ENCODE peak calls at places on chromosome 20, in ten cellular contexts. One of them, this sample, is unnamed.

GRCh38 chr20:36377348-36378326 is 71.5 kb downstream of the DLGAP4 start:
- DNase-seq in heart right ventricle: no peak
- DNase-seq in left ventricle myocardium inferior: no peak
- DNase-seq in OCI-LY7: no peak
- DNase-seq in uterus: no peak
- DNase-seq in fibroblast of lung: no peak
- DNase-seq in heart left ventricle: no peak
- DNase-seq in fibroblast of pulmonary artery: no peak
- DNase-seq in MM.1S: no peak
- DNase-seq in lung: no peak
- DNase-seq in this sample: no peak

GRCh38 chr20:63592661-63593060 is 18.6 kb upstream of the HELZ2 start:
- DNase-seq in left ventricle myocardium inferior: no peak
- DNase-seq in lung: no peak
- DNase-seq in uterus: no peak
- DNase-seq in MM.1S: no peak
- DNase-seq in fibroblast of pulmonary artery: no peak
- DNase-seq in OCI-LY7: no peak
- DNase-seq in heart left ventricle: no peak
- DNase-seq in heart right ventricle: no peak
- DNase-seq in fibroblast of lung: no peak
- DNase-seq in this sample: no peak

GRCh38 chr20:35135867-35136586 is 11.1 kb downstream of the EDEM2 start:
- DNase-seq in left ventricle myocardium inferior: peak
- DNase-seq in uterus: peak
- DNase-seq in fibroblast of pulmonary artery: peak
- DNase-seq in heart left ventricle: peak
- DNase-seq in lung: peak
- DNase-seq in fibroblast of lung: peak
- DNase-seq in OCI-LY7: no peak
- DNase-seq in MM.1S: no peak
- DNase-seq in heart right ventricle: peak
- DNase-seq in this sample: no peak

GRCh38 chr20:14992961-14993360 is 655.5 kb upstream of the FLRT3 start:
- DNase-seq in lung: no peak
- DNase-seq in fibroblast of pulmonary artery: peak
- DNase-seq in OCI-LY7: no peak
- DNase-seq in left ventricle myocardium inferior: no peak
- DNase-seq in uterus: no peak
- DNase-seq in heart right ventricle: no peak
- DNase-seq in fibroblast of lung: peak
- DNase-seq in heart left ventricle: no peak
- DNase-seq in MM.1S: no peak
- DNase-seq in this sample: no peak

GRCh38 chr20:373171-373890 is 7.2 kb upstream of the TRIB3 start:
- DNase-seq in heart right ventricle: peak
- DNase-seq in heart left ventricle: peak
- DNase-seq in uterus: peak
- DNase-seq in fibroblast of lung: peak
- DNase-seq in MM.1S: no peak
- DNase-seq in left ventricle myocardium inferior: no peak
- DNase-seq in fibroblast of pulmonary artery: peak
- DNase-seq in OCI-LY7: no peak
- DNase-seq in lung: peak
- DNase-seq in this sample: no peak

GRCh38 chr20:22352019-22352418 is 232.4 kb downstream of the FOXA2 start:
- DNase-seq in lung: no peak
- DNase-seq in heart left ventricle: no peak
- DNase-seq in left ventricle myocardium inferior: no peak
- DNase-seq in heart right ventricle: no peak
- DNase-seq in fibroblast of lung: no peak
- DNase-seq in uterus: no peak
- DNase-seq in fibroblast of pulmonary artery: no peak
- DNase-seq in OCI-LY7: no peak
- DNase-seq in MM.1S: no peak
- DNase-seq in this sample: no peak

GRCh38 chr20:478949-479429 is 16.7 kb upstream of the TBC1D20 start:
- DNase-seq in OCI-LY7: peak
- DNase-seq in fibroblast of lung: peak
- DNase-seq in lung: no peak
- DNase-seq in heart right ventricle: no peak
- DNase-seq in fibroblast of pulmonary artery: peak
- DNase-seq in left ventricle myocardium inferior: no peak
- DNase-seq in MM.1S: peak
- DNase-seq in heart left ventricle: no peak
- DNase-seq in uterus: no peak
- DNase-seq in this sample: peak

GRCh38 chr20:4130404-4131189 is 115.2 kb upstream of the RNF24 start:
- DNase-seq in fibroblast of lung: peak
- DNase-seq in OCI-LY7: no peak
- DNase-seq in heart left ventricle: no peak
- DNase-seq in left ventricle myocardium inferior: no peak
- DNase-seq in MM.1S: no peak
- DNase-seq in fibroblast of pulmonary artery: peak
- DNase-seq in heart right ventricle: no peak
- DNase-seq in uterus: no peak
- DNase-seq in lung: no peak
- DNase-seq in this sample: no peak

GRCh38 chr20:2005359-2005758 is 11.5 kb upstream of the PDYN start:
- DNase-seq in lung: no peak
- DNase-seq in heart right ventricle: no peak
- DNase-seq in heart left ventricle: no peak
- DNase-seq in fibroblast of lung: peak
- DNase-seq in OCI-LY7: no peak
- DNase-seq in MM.1S: no peak
- DNase-seq in left ventricle myocardium inferior: no peak
- DNase-seq in fibroblast of pulmonary artery: no peak
- DNase-seq in uterus: no peak
- DNase-seq in this sample: no peak

GRCh38 chr20:58700823-58701222 is 8.2 kb downstream of the NPEPL1 start:
- DNase-seq in fibroblast of lung: no peak
- DNase-seq in heart right ventricle: no peak
- DNase-seq in lung: no peak
- DNase-seq in fibroblast of pulmonary artery: no peak
- DNase-seq in OCI-LY7: no peak
- DNase-seq in MM.1S: no peak
- DNase-seq in heart left ventricle: no peak
- DNase-seq in left ventricle myocardium inferior: peak
- DNase-seq in uterus: no peak
- DNase-seq in this sample: no peak

GRCh38 chr20:20450461-20451027 is 82.6 kb downstream of the INSM1 start:
- DNase-seq in heart left ventricle: peak
- DNase-seq in OCI-LY7: no peak
- DNase-seq in uterus: no peak
- DNase-seq in MM.1S: no peak
- DNase-seq in left ventricle myocardium inferior: peak
- DNase-seq in lung: no peak
- DNase-seq in fibroblast of pulmonary artery: peak
- DNase-seq in fibroblast of lung: peak
- DNase-seq in heart right ventricle: peak
- DNase-seq in this sample: no peak

GRCh38 chr20:25336561-25337422 is 53.8 kb downstream of the ABHD12 start:
- DNase-seq in fibroblast of lung: peak
- DNase-seq in OCI-LY7: no peak
- DNase-seq in uterus: no peak
- DNase-seq in left ventricle myocardium inferior: no peak
- DNase-seq in heart left ventricle: no peak
- DNase-seq in lung: no peak
- DNase-seq in MM.1S: no peak
- DNase-seq in fibroblast of pulmonary artery: peak
- DNase-seq in heart right ventricle: no peak
- DNase-seq in this sample: no peak
- TF ChIP-seq CTCF in fibroblast of lung: peak
- TF ChIP-seq CTCF in OCI-LY7: peak
- TF ChIP-seq CTCF in uterus: no peak
- TF ChIP-seq CTCF in left ventricle myocardium inferior: peak
- TF ChIP-seq CTCF in heart left ventricle: peak
- TF ChIP-seq CTCF in lung: no peak
- TF ChIP-seq CTCF in MM.1S: no peak
- TF ChIP-seq CTCF in fibroblast of pulmonary artery: peak
- TF ChIP-seq CTCF in heart right ventricle: no peak
- TF ChIP-seq CTCF in this sample: no peak

GRCh38 chr20:53943522-53944291 is 126.7 kb downstream of the BCAS1 start:
- DNase-seq in heart left ventricle: no peak
- DNase-seq in left ventricle myocardium inferior: no peak
- DNase-seq in fibroblast of pulmonary artery: peak
- DNase-seq in fibroblast of lung: no peak
- DNase-seq in heart right ventricle: no peak
- DNase-seq in lung: no peak
- DNase-seq in uterus: no peak
- DNase-seq in MM.1S: no peak
- DNase-seq in OCI-LY7: peak
- DNase-seq in this sample: peak
- H3K4me3 ChIP-seq in heart left ventricle: no peak
- H3K4me3 ChIP-seq in left ventricle myocardium inferior: peak
- H3K4me3 ChIP-seq in fibroblast of pulmonary artery: peak
- H3K4me3 ChIP-seq in fibroblast of lung: no peak
- H3K4me3 ChIP-seq in heart right ventricle: peak
- H3K4me3 ChIP-seq in lung: no peak
- H3K4me3 ChIP-seq in uterus: no peak
- H3K4me3 ChIP-seq in MM.1S: no peak
- H3K4me3 ChIP-seq in OCI-LY7: no peak
- H3K4me3 ChIP-seq in this sample: no peak

DNA sequence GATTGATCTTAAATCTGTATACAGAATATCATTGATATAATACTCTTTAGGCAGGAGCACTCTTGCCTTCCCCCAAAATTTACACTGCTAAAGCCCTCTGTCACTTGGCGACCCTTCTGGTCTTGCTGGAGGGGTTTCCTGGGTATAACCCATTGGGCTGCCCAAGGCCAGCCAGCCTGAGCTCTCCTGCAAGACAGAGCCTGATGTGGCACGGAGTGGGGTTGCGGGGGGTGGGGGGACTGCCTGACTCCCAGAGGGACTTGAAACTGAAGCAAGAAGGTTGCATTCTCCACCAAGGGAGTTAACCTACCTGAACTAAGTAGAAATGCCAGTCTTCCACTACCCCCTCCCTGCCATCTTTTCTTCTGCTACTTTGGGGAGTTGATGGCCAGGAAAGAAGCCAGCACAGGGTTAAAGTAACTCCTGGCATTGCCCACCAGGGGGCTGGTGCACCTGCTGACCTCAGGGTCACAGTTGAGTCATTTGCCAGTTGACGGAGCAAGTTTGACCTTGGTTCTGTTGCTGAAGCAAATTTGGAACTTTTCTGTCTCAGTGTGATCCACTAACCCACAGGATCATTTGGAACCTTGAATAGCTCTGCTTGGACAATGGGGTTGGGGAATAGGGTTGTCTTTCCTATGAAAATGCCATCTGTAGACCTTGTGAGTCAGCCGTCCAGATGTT is 79.4 kb downstream of the ASXL1 start:
- DNase-seq in fibroblast of pulmonary artery: no peak
- DNase-seq in fibroblast of lung: no peak
- DNase-seq in lung: no peak
- DNase-seq in uterus: no peak
- DNase-seq in heart left ventricle: no peak
- DNase-seq in MM.1S: no peak
- DNase-seq in left ventricle myocardium inferior: no peak
- DNase-seq in heart right ventricle: no peak
- DNase-seq in OCI-LY7: peak
- DNase-seq in this sample: no peak
- TF ChIP-seq CTCF in fibroblast of pulmonary artery: peak
- TF ChIP-seq CTCF in fibroblast of lung: no peak
- TF ChIP-seq CTCF in lung: no peak
- TF ChIP-seq CTCF in uterus: no peak
- TF ChIP-seq CTCF in heart left ventricle: no peak
- TF ChIP-seq CTCF in MM.1S: peak
- TF ChIP-seq CTCF in left ventricle myocardium inferior: no peak
- TF ChIP-seq CTCF in heart right ventricle: no peak
- TF ChIP-seq CTCF in OCI-LY7: peak
- TF ChIP-seq CTCF in this sample: peak

GRCh38 chr20:38260378-38261053 is at the start of gene KIAA1755:
- DNase-seq in OCI-LY7: no peak
- DNase-seq in fibroblast of lung: peak
- DNase-seq in heart right ventricle: peak
- DNase-seq in MM.1S: no peak
- DNase-seq in fibroblast of pulmonary artery: no peak
- DNase-seq in lung: no peak
- DNase-seq in uterus: peak
- DNase-seq in heart left ventricle: peak
- DNase-seq in left ventricle myocardium inferior: peak
- DNase-seq in this sample: no peak
- H3K4me3 ChIP-seq in OCI-LY7: no peak
- H3K4me3 ChIP-seq in fibroblast of lung: peak
- H3K4me3 ChIP-seq in heart right ventricle: peak
- H3K4me3 ChIP-seq in MM.1S: no peak
- H3K4me3 ChIP-seq in fibroblast of pulmonary artery: peak
- H3K4me3 ChIP-seq in lung: peak
- H3K4me3 ChIP-seq in uterus: peak
- H3K4me3 ChIP-seq in heart left ventricle: peak
- H3K4me3 ChIP-seq in left ventricle myocardium inferior: peak
- H3K4me3 ChIP-seq in this sample: no peak

GRCh38 chr20:44785768-44786167 is 24.6 kb downstream of the RIMS4 start:
- DNase-seq in left ventricle myocardium inferior: no peak
- DNase-seq in MM.1S: no peak
- DNase-seq in fibroblast of lung: peak
- DNase-seq in lung: no peak
- DNase-seq in fibroblast of pulmonary artery: peak
- DNase-seq in uterus: no peak
- DNase-seq in heart right ventricle: no peak
- DNase-seq in OCI-LY7: no peak
- DNase-seq in heart left ventricle: no peak
- DNase-seq in this sample: no peak
- TF ChIP-seq CTCF in left ventricle myocardium inferior: no peak
- TF ChIP-seq CTCF in MM.1S: no peak
- TF ChIP-seq CTCF in fibroblast of lung: no peak
- TF ChIP-seq CTCF in lung: no peak
- TF ChIP-seq CTCF in fibroblast of pulmonary artery: no peak
- TF ChIP-seq CTCF in uterus: no peak
- TF ChIP-seq CTCF in heart right ventricle: no peak
- TF ChIP-seq CTCF in OCI-LY7: no peak
- TF ChIP-seq CTCF in heart left ventricle: no peak
- TF ChIP-seq CTCF in this sample: no peak

This sample was measured in GM12865.